ENCODE peak calls at places on chromosomes 6 and 20, in six cellular contexts. Q, A, H, V, C and R are unnamed samples. For H4K20me1, the result is how much of the 10 kb centered on the place peaks cover.

GRCh38 chr20:47027456-47027855 is 132.8 kb downstream of the EYA2 start:
- DNase-seq in V (no peak), Q (no peak), H (no peak), A (no peak), C (no peak), R (no peak)

GRCh38 chr6:132391391-132392291 is 9.6 kb downstream of the MOXD1 start:
- DNase-seq in C (peak), H (peak), V (peak), Q (no peak), A (no peak), R (peak)

GRCh38 chr6:3876131-3876530 is 27.0 kb downstream of the FAM50B start:
- DNase-seq in A (no peak), V (no peak), Q (no peak), C (no peak), H (no peak), R (no peak)

GRCh38 chr6:84249724-84250123 is 22.3 kb upstream of the CEP162 start:
- DNase-seq in Q (no peak), A (no peak), V (no peak), C (no peak), H (no peak), R (no peak)

GRCh38 chr6:111776236-111777189 is 96.7 kb downstream of the FYN start:
- DNase-seq in H (no peak), C (no peak), Q (no peak), A (no peak), V (peak), R (no peak)

GRCh38 chr6:16721977-16722376 is 39.3 kb downstream of the ATXN1 start:
- DNase-seq in A (no peak), V (peak), Q (no peak), H (no peak), C (no peak), R (peak)

GRCh38 chr6:160247457-160247883 is 11.2 kb downstream of the SLC22A2 start:
- DNase-seq in A (no peak), Q (no peak), H (no peak), C (no peak), V (peak), R (no peak)

GRCh38 chr6:32393660-32394420 is 13.1 kb downstream of the BTNL2 start:
- DNase-seq in H (no peak), V (peak), A (no peak), C (no peak), Q (no peak), R (peak)

GRCh38 chr6:3938715-3939376 is 89.7 kb downstream of the FAM50B start:
- DNase-seq in V (no peak), H (no peak), C (no peak), Q (no peak), A (no peak), R (no peak)

GRCh38 chr20:13220857-13221297 is at the start of gene ISM1:
- DNase-seq in H (no peak), V (peak), Q (no peak), A (no peak), C (peak), R (peak)

GRCh38 chr6:45398075-45398817 is 20.5 kb upstream of the SUPT3H start:
- DNase-seq in V (peak), H (no peak), C (no peak), A (no peak), Q (no peak), R (peak)

GRCh38 chr6:5979650-5980427 is 26.9 kb downstream of the NRN1 start:
- DNase-seq in V (no peak), C (no peak), H (peak), A (no peak), Q (no peak), R (peak)

GRCh38 chr20:17066955-17067354 is 159.9 kb upstream of the PCSK2 start:
- DNase-seq in V (no peak), A (no peak), C (peak), H (peak), Q (no peak), R (no peak)

GRCh38 chr6:106275692-106276091 is 49.9 kb downstream of the ATG5 start:
- DNase-seq in V (peak), C (peak), Q (no peak), A (no peak), H (peak), R (no peak)

GRCh38 chr6:62623851-62624532 is 338.0 kb upstream of the KHDRBS2 start:
- DNase-seq in V (no peak), H (no peak), Q (no peak), C (no peak), A (no peak), R (no peak)

GRCh38 chr20:19737025-19737424 is 21.0 kb upstream of the RIN2 start:
- DNase-seq in A (no peak), C (no peak), V (peak), H (peak), Q (no peak), R (peak)

GRCh38 chr6:161792887-161793286 is 519.0 kb upstream of the AGPAT4 start:
- DNase-seq in V (peak), H (no peak), C (no peak), Q (no peak), A (no peak), R (no peak)

GRCh38 chr6:111461860-111462259 is 21.2 kb downstream of the REV3L start:
- DNase-seq in C (no peak), A (no peak), H (no peak), V (no peak), Q (no peak), R (no peak)

GRCh38 chr6:122749451-122750050 is 30.0 kb upstream of the FABP7 start:
- DNase-seq in Q (no peak), C (no peak), H (no peak), A (no peak), V (peak), R (no peak)

GRCh38 chr6:161019324-161019839 is 27.8 kb downstream of the MAP3K4 start:
- DNase-seq in V (no peak), Q (no peak), A (no peak), H (no peak), C (no peak), R (no peak)

GRCh38 chr6:90131614-90132423 is 164.8 kb downstream of the BACH2 start:
- DNase-seq in H (peak), V (peak), C (no peak), Q (no peak), A (no peak), R (no peak)

GRCh38 chr6:56953597-56954388 is 1.1 kb upstream of the BEND6 start:
- DNase-seq in C (peak), H (no peak), A (no peak), Q (no peak), V (no peak), R (peak)

GRCh38 chr6:36360241-36361054 is 23.8 kb upstream of the BNIP5 start:
- DNase-seq in V (peak), Q (peak), H (peak), A (peak), C (peak), R (peak)

GRCh38 chr20:36745234-36745926 is 510 bp downstream of the NDRG3 start:
- DNase-seq in H (no peak), A (peak), C (peak), Q (no peak), V (peak), R (peak)

GRCh38 chr6:53634184-53634631 is 31.3 kb downstream of the KLHL31 start:
- DNase-seq in H (no peak), C (no peak), A (no peak), Q (no peak), V (no peak), R (no peak)

GRCh38 chr6:99346595-99346994 is 2.9 kb downstream of the FAXC start:
- DNase-seq in H (no peak), A (no peak), Q (no peak), V (no peak), C (no peak), R (no peak)

GRCh38 chr20:52256465-52256864 is 64.9 kb upstream of the ZFP64 start:
- DNase-seq in Q (no peak), V (no peak), A (no peak), C (peak), H (no peak), R (no peak)
- TF ChIP-seq CTCF in Q (no peak), V (no peak), A (no peak), C (peak), H (no peak), R (no peak)

GRCh38 chr6:41644297-41644879 is 6.1 kb downstream of the MDFI start:
- DNase-seq in A (no peak), H (no peak), Q (no peak), C (peak), V (no peak), R (peak)
- H4K20me1 ChIP-seq in A (under half), H (under half), Q (under half), C (under half), V (under half), R (under half)

DNA sequence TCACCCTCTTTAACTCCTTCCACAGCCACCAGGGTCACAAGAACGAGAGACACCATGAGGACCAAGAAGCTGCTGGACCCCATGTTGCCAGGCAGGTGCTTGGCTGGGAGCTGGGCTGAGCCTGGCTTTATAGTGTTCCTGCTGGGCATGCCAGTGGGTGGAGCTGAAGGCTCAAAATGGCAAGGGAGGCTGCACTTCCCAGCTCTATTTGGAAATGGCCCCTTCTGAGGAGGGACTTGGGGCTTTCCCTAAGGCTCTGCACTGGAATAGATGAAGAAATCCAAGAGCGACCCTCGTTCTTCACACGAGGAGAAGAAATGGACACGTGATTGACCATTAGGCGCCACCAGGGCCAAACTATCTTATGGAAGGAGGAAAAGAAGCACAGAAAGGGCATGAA is at the start of gene WFDC12:
- DNase-seq in V (no peak), C (no peak), A (no peak), Q (no peak), H (no peak), R (no peak)
- TF ChIP-seq CTCF in V (no peak), C (no peak), A (no peak), Q (no peak), H (no peak), R (no peak)

GRCh38 chr20:57503035-57503658 is 21.8 kb downstream of the CTCFL start:
- DNase-seq in A (no peak), H (no peak), Q (no peak), C (no peak), V (no peak), R (no peak)
- H4K20me1 ChIP-seq in A (under half), H (under half), Q (under half), C (under half), V (under half), R (under half)

DNA sequence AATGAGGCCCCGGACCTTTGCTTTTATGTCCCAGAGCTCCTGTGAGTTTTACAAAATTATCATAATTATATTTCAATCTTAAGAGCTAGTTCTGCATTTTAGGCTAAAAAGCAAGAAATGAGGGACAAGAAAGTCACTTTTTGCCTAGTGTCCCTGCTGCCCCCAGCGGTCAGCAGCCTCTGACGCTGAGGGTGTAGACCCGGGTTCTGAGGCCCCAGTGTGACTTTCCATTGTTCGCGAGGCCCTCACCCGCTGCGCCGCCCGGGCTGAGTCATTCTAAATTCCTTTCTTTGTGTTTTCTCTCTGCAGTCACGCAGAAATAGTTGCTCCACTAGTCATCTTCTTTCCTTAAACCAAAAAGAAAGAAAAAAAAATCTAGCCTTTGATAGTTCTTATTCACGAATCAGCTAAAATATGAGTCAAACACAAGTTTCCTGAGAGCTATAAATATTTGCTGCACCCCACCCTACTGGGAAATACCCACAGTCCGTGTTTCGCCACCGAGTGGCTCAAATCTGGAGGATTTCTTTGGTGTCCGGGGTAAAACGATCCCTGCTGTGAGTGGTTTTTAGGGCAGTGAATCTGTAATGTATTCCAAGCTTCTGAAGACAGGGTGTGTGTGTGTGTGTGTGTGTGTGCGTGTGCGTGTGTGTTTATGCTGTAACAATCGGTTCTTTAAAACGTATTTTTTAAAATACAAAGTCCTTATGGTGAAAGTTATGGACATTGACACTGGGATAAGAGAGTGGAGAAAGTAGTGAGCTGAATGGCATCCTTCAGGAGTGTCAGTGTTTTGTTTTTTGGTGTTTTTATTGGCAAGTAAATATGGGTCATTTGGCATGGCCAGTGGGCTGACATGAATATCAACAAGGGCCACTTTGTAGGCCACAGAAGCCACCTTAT is 59.7 kb upstream of the EEF1A1 start:
- DNase-seq in A (peak), V (peak), H (peak), C (peak), Q (peak), R (peak)
- TF ChIP-seq CTCF in A (peak), V (peak), H (peak), C (peak), Q (peak), R (peak)

GRCh38 chr6:63677282-63677681 is 41.7 kb downstream of the PHF3 start:
- DNase-seq in C (no peak), Q (no peak), A (no peak), H (no peak), V (no peak), R (no peak)
- H4K20me1 ChIP-seq in C (under half), Q (under half), A (under half), H (under half), V (under half), R (under half)

GRCh38 chr6:154370545-154370944 is 13.9 kb upstream of the IPCEF1 start:
- DNase-seq in H (peak), V (peak), C (peak), Q (peak), A (peak), R (peak)
- TF ChIP-seq CTCF in H (peak), V (peak), C (peak), Q (peak), A (peak), R (peak)

DNA sequence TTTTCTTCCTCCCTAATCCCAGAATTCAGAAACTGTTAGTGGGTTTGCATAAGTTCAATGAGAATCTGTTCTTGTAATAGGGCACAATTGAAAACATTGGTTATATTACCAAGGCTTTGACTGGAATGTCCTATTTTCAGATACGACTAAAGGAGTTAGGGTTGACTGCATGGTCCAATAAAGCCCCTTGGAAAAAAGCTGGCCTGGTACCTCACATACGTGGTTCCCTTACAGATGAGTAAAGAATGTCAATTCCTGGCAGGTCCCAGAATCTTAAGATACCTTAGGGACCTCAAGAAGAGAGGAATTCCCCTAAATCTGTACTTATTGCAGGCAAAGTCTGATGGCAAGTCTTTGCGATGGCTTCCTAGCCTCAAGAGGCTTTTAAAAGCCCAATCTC is 4.6 kb downstream of the PPDPF start:
- DNase-seq in Q (no peak), A (no peak), C (no peak), H (no peak), V (no peak), R (no peak)
- H4K20me1 ChIP-seq in Q (under half), A (under half), C (under half), H (under half), V (under half), R (under half)

GRCh38 chr20:22437354-22437753 is 147.0 kb downstream of the FOXA2 start:
- DNase-seq in Q (no peak), H (no peak), C (no peak), A (no peak), V (no peak), R (no peak)

GRCh38 chr20:22442318-22442717 is 142.1 kb downstream of the FOXA2 start:
- DNase-seq in Q (no peak), A (no peak), H (no peak), C (no peak), V (no peak), R (no peak)

GRCh38 chr20:22438346-22438745 is 146.0 kb downstream of the FOXA2 start:
- DNase-seq in Q (no peak), C (peak), H (no peak), V (no peak), A (no peak), R (no peak)

GRCh38 chr20:22438926-22439325 is 145.4 kb downstream of the FOXA2 start:
- DNase-seq in C (peak), V (no peak), Q (peak), A (no peak), H (no peak), R (no peak)
- TF ChIP-seq CTCF in C (peak), V (no peak), Q (peak), A (peak), H (no peak), R (peak)